ENCODE peak calls at places on chromosome 7, in four cellular contexts. F is cardiac muscle cell; U is left lung; V is CD8-positive, alpha-beta T cell. W is an unnamed sample.

GRCh38 chr7:2821161-2821841 is 22.8 kb downstream of the GNA12 start:
- DNase-seq in F (peak; percentile 77), U (no peak), V (no peak), W (no peak)

GRCh38 chr7:123401295-123401694 is 133.1 kb downstream of the IQUB start:
- DNase-seq in F (no peak), U (no peak), V (no peak), W (no peak)

GRCh38 chr7:100208911-100209408 is 10.8 kb upstream of the PVRIG start:
- DNase-seq in F (no peak), U (no peak), V (no peak), W (no peak)

GRCh38 chr7:135859548-135859947 is 110.9 kb upstream of the FAM180A start:
- DNase-seq in F (no peak), U (no peak), V (no peak), W (no peak)

GRCh38 chr7:157483515-157483914 is 146.7 kb downstream of the DNAJB6 start:
- DNase-seq in F (no peak), U (no peak), V (no peak), W (no peak)

GRCh38 chr7:149495785-149496641 is 1.6 kb downstream of the ZNF746 start:
- DNase-seq in F (peak; percentile 88), U (peak; percentile 76), V (no peak), W (peak; percentile 63)

GRCh38 chr7:151884276-151885201 is 7.6 kb upstream of the PRKAG2 start:
- DNase-seq in F (no peak), U (no peak), V (no peak), W (no peak)

GRCh38 chr7:30688718-30689221 is 6.5 kb upstream of the CRHR2 start:
- DNase-seq in F (peak; percentile 40), U (peak; percentile 49), V (no peak), W (no peak)

GRCh38 chr7:128906766-128907559 is 3.5 kb downstream of the KCP start:
- DNase-seq in F (no peak), U (no peak), V (no peak), W (no peak)

GRCh38 chr7:98254951-98255610 is 3.0 kb upstream of the TECPR1 start:
- DNase-seq in F (peak; percentile 16), U (no peak), V (no peak), W (no peak)

GRCh38 chr7:140017543-140017942 is 45.2 kb downstream of the PARP12 start:
- DNase-seq in F (no peak), U (no peak), V (no peak), W (no peak)

GRCh38 chr7:2980406-2981102 is 63.1 kb downstream of the CARD11 start:
- DNase-seq in F (no peak), U (peak; percentile 46), V (no peak), W (no peak)

GRCh38 chr7:152968003-152968402 is 208.5 kb downstream of the ACTR3B start:
- DNase-seq in F (no peak), U (no peak), V (no peak), W (no peak)

GRCh38 chr7:42964849-42965805 is 33.0 kb downstream of the MRPL32 start:
- DNase-seq in F (peak; percentile 56), U (no peak), V (no peak), W (no peak)

GRCh38 chr7:30445770-30446169 is 32.8 kb downstream of the NOD1 start:
- DNase-seq in F (peak; percentile 90), U (peak; percentile 87), V (peak; percentile 57), W (peak; percentile 58)

GRCh38 chr7:129779602-129780256 is 168.2 kb downstream of the NRF1 start:
- DNase-seq in F (no peak), U (no peak), V (no peak), W (no peak)

GRCh38 chr7:148622887-148623585 is 32.5 kb downstream of the C7orf33 start:
- DNase-seq in F (no peak), U (no peak), V (no peak), W (no peak)

GRCh38 chr7:23529262-23529859 is 2.4 kb downstream of the TRA2A start:
- DNase-seq in F (no peak), U (no peak), V (no peak), W (no peak)

GRCh38 chr7:23530901-23531793 is 634 bp downstream of the TRA2A start:
- DNase-seq in F (peak; percentile 70), U (peak; percentile 70), V (peak; percentile 24), W (peak; percentile 65)

GRCh38 chr7:23531794-23532489 is at the start of gene TRA2A:
- DNase-seq in F (peak; percentile 97), U (peak; percentile 98), V (peak; percentile 93), W (peak; percentile 98)

GRCh38 chr7:23530355-23530754 is 1.4 kb downstream of the TRA2A start:
- DNase-seq in F (peak; percentile 47), U (no peak), V (peak; percentile 11), W (peak; percentile 29)

GRCh38 chr7:23533160-23533559 is 1.4 kb upstream of the TRA2A start:
- DNase-seq in F (no peak), U (no peak), V (no peak), W (no peak)
- TF ChIP-seq CTCF in F (no peak), U (no peak), V (peak; percentile 25), W (no peak)

GRCh38 chr7:33459340-33459751 is 330.0 kb downstream of the BBS9 start:
- DNase-seq in F (peak; percentile 80), U (no peak), V (no peak), W (no peak)

GRCh38 chr7:33463131-33463530 is 333.8 kb downstream of the BBS9 start:
- DNase-seq in F (no peak), U (no peak), V (no peak), W (no peak)
- H3K4me1 ChIP-seq in F (peaks cover 4% of the 10 kb centered on the region), U (no peaks in the 10 kb centered on the region), V (no peaks in the 10 kb centered on the region), W (no peaks in the 10 kb centered on the region)

GRCh38 chr7:101529560-101529959 is 99.5 kb downstream of the MYL10 start:
- DNase-seq in F (no peak), U (no peak), V (no peak), W (no peak)

GRCh38 chr7:101524376-101524775 is 104.7 kb downstream of the MYL10 start:
- DNase-seq in F (no peak), U (no peak), V (no peak), W (no peak)

GRCh38 chr7:101532000-101532399 is 97.1 kb downstream of the MYL10 start:
- DNase-seq in F (no peak), U (no peak), V (no peak), W (no peak)

GRCh38 chr7:101532400-101533102 is 96.5 kb downstream of the MYL10 start:
- DNase-seq in F (no peak), U (no peak), V (no peak), W (no peak)

DNA sequence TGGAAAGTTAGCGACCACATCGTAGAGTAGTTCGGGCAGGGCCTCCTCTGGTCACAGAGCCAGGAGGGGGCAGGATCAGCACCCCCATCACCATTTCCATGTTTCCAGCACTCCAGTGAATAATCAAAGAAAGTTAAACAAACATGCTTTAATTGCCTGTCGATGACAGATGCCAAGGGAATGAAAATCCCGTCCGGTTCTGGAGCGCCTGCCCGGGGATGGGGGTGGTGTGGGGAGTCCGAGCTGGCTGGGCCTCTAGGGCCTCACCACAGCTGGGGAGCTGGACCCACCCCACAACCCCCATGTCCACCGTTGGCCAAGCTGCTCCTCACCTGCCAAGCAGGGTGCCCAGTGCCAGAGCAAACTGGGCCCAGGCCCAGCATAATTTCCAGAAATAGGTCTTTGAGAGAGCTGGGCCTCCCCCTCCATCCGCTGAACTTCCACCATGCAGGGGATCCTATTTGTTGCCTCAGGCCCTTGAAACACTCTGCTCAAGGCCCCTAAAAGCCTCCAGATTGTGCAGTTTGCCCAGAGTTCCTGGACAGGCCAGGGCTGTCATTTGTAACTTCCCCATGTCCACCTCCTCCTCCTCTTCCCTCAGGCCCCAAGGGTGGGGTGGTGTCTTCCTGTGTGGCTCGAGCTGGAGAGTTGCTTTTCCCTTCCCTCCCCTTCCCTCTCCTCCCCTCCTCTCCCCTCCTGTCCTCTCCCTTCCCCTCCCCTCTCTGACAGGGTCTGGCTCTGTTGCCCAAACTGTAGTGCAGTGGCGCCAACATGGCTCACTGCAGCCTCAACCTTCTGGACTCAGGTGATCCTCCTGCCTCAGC is 101.0 kb downstream of the MYL10 start:
- DNase-seq in F (no peak), U (peak; percentile 51), V (no peak), W (no peak)
- H3K4me3 ChIP-seq in F (no peak overlapping the region), U (no peak overlapping the region), V (no peak overlapping the region), W (no peak overlapping the region)

GRCh38 chr7:137743021-137743420 is 103.8 kb downstream of the DGKI start:
- DNase-seq in F (no peak), U (no peak), V (no peak), W (no peak)

GRCh38 chr7:137742051-137742450 is 104.7 kb downstream of the DGKI start:
- DNase-seq in F (no peak), U (no peak), V (no peak), W (no peak)

GRCh38 chr7:137753067-137753466 is 93.7 kb downstream of the DGKI start:
- DNase-seq in F (no peak), U (no peak), V (no peak), W (no peak)

GRCh38 chr7:137751361-137752009 is 95.3 kb downstream of the DGKI start:
- DNase-seq in F (no peak), U (no peak), V (no peak), W (no peak)

DNA sequence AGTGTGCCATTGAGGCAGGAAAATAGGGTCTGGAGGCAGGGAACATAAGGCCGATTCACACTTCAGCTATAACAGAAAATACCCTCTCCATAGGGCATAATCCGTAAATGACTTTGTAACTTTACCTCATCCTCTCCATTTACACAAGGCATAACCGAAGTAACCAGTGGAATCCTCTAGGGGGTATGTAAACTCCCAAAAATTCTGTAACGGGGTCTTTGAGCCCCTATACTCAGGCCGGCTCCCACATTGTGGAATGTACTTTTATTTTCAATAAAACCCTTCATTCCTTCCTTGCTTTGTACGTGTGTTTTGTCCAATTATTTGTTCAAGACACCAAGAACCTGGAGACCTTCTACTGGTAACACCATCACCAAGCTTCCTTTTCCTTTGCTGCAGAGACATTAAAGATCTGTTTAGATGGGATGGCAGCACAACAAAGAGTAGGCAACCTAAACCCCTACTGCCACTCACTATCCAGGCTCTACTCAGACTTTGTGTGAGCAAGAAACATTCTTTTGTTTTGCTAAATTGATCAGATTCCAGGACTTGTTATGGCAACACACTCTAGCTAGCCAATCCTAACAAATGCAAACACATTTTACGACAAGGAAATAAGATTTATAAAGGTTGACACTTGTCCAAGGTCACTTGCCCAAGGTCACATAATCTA is 99.3 kb downstream of the DGKI start:
- DNase-seq in F (no peak), U (no peak), V (no peak), W (no peak)
- TF ChIP-seq CTCF in F (no peak), U (no peak), V (no peak), W (no peak)

GRCh38 chr7:130930710-130931109 is 196.7 kb upstream of the KLF14 start:
- DNase-seq in F (no peak), U (no peak), V (no peak), W (no peak)

GRCh38 chr7:130932088-130932487 is 198.1 kb upstream of the KLF14 start:
- DNase-seq in F (no peak), U (no peak), V (no peak), W (no peak)

GRCh38 chr7:130932667-130933432 is 198.8 kb upstream of the KLF14 start:
- DNase-seq in F (no peak), U (no peak), V (no peak), W (no peak)

GRCh38 chr7:130927564-130927963 is 193.6 kb upstream of the KLF14 start:
- DNase-seq in F (no peak), U (no peak), V (no peak), W (no peak)

GRCh38 chr7:130930260-130930659 is 196.3 kb upstream of the KLF14 start:
- DNase-seq in F (no peak), U (no peak), V (no peak), W (peak; percentile 79)
- H3K4me1 ChIP-seq in F (no peaks in the 10 kb centered on the region), U (no peaks in the 10 kb centered on the region), V (peaks cover 46% of the 10 kb centered on the region), W (no peaks in the 10 kb centered on the region)

GRCh38 chr7:23016345-23017253 is 2.7 kb upstream of the HYCC1 start:
- DNase-seq in F (no peak), U (no peak), V (no peak), W (no peak)
- H3K4me3 ChIP-seq in F (no peak overlapping the region), U (no peak overlapping the region), V (no peak overlapping the region), W (no peak overlapping the region)

W was measured in colonic mucosa.